ENCODE peak calls at places on chromosome 6, in eight cellular contexts. N is AG10803, L is cardiac fibroblast, R is epithelial cell of proximal tubule, D is fibroblast of lung, Q is suprapubic skin, O is AG09319, T is fibroblast of mammary gland. X is an unnamed sample.

GRCh38 chr6:47064274-47064673 is 22.1 kb upstream of the ADGRF1 start:
- DNase-seq in N (no peak), L (no peak), R (no peak), D (no peak), Q (no peak), O (no peak), T (no peak), X (no peak)

GRCh38 chr6:32058511-32058963 is 20.3 kb downstream of the CYP21A2 start:
- DNase-seq in N (no peak), L (no peak), R (no peak), D (peak; percentile 54), Q (no peak), O (no peak), T (peak; percentile 71), X (no peak)

GRCh38 chr6:22145823-22146379 is 150.9 kb downstream of the PRL start:
- DNase-seq in N (peak; percentile 73), L (peak; percentile 63), R (peak; percentile 36), D (peak; percentile 82), Q (no peak), O (peak; percentile 64), T (peak; percentile 69), X (no peak)

GRCh38 chr6:155188707-155189496 is 74.9 kb upstream of the CLDN20 start:
- DNase-seq in N (peak; percentile 99), L (peak; percentile 98), R (no peak), D (peak; percentile 97), Q (no peak), O (peak; percentile 87), T (peak; percentile 99), X (no peak)

GRCh38 chr6:54335871-54336270 is 27.6 kb downstream of the TINAG start:
- DNase-seq in N (peak; percentile 97), L (peak; percentile 89), R (peak; percentile 95), D (peak; percentile 99), Q (no peak), O (peak; percentile 80), T (peak; percentile 98), X (no peak)

GRCh38 chr6:167799033-167799933 is 27.4 kb upstream of the AFDN start:
- DNase-seq in N (no peak), L (peak; percentile 6), R (no peak), D (no peak), Q (no peak), O (no peak), T (no peak), X (peak; percentile 74)

GRCh38 chr6:30759575-30760239 is 15.4 kb upstream of the IER3 start:
- DNase-seq in N (peak; percentile 98), L (peak; percentile 98), R (peak; percentile 98), D (peak; percentile 100), Q (no peak), O (no peak), T (peak; percentile 87), X (no peak)

GRCh38 chr6:105424177-105424783 is 21.4 kb upstream of the PREP start:
- DNase-seq in N (peak; percentile 57), L (peak; percentile 79), R (no peak), D (peak; percentile 42), Q (no peak), O (no peak), T (peak; percentile 69), X (no peak)

GRCh38 chr6:121694389-121695185 is 259.1 kb downstream of the GJA1 start:
- DNase-seq in N (peak; percentile 69), L (peak; percentile 58), R (no peak), D (peak; percentile 84), Q (no peak), O (no peak), T (peak; percentile 29), X (no peak)

GRCh38 chr6:45923831-45924391 is 91.7 kb downstream of the CLIC5 start:
- DNase-seq in N (peak; percentile 66), L (peak; percentile 70), R (no peak), D (peak; percentile 68), Q (no peak), O (no peak), T (peak; percentile 78), X (no peak)

GRCh38 chr6:29653452-29654038 is 3.3 kb upstream of the MOG start:
- DNase-seq in N (peak; percentile 73), L (peak; percentile 83), R (no peak), D (peak; percentile 68), Q (no peak), O (peak; percentile 50), T (peak; percentile 76), X (no peak)

GRCh38 chr6:3782876-3783832 is 31.6 kb upstream of the PXDC1 start:
- DNase-seq in N (peak; percentile 66), L (no peak), R (no peak), D (no peak), Q (peak; percentile 70), O (no peak), T (peak; percentile 59), X (no peak)

GRCh38 chr6:30463651-30464618 is 25.4 kb upstream of the HLA-E start:
- DNase-seq in N (peak; percentile 35), L (peak; percentile 23), R (no peak), D (peak; percentile 54), Q (no peak), O (no peak), T (peak; percentile 37), X (no peak)

GRCh38 chr6:11496152-11497060 is 41.1 kb upstream of the TMEM170B start:
- DNase-seq in N (peak; percentile 78), L (peak; percentile 93), R (peak; percentile 56), D (peak; percentile 68), Q (no peak), O (peak; percentile 58), T (peak; percentile 85), X (peak; percentile 90)

GRCh38 chr6:100430962-100431361 is 33.8 kb downstream of the SIM1 start:
- DNase-seq in N (no peak), L (no peak), R (no peak), D (no peak), Q (no peak), O (no peak), T (no peak), X (no peak)

GRCh38 chr6:129498950-129499870 is 210.8 kb downstream of the ARHGAP18 start:
- DNase-seq in N (peak; percentile 53), L (peak; percentile 79), R (no peak), D (peak; percentile 63), Q (no peak), O (no peak), T (peak; percentile 80), X (no peak)

GRCh38 chr6:56040271-56040670 is 164.9 kb upstream of the BMP5 start:
- DNase-seq in N (peak; percentile 73), L (peak; percentile 81), R (no peak), D (peak; percentile 75), Q (no peak), O (no peak), T (peak; percentile 80), X (no peak)

GRCh38 chr6:124040655-124041054 is 237.0 kb downstream of the NKAIN2 start:
- DNase-seq in N (no peak), L (no peak), R (no peak), D (no peak), Q (no peak), O (no peak), T (no peak), X (no peak)

GRCh38 chr6:134537146-134537555 is 219.2 kb upstream of the SGK1 start:
- DNase-seq in N (peak; percentile 90), L (peak; percentile 94), R (peak; percentile 90), D (peak; percentile 95), Q (no peak), O (peak; percentile 44), T (peak; percentile 96), X (no peak)

GRCh38 chr6:16130437-16130891 is 1.6 kb downstream of the MYLIP start:
- DNase-seq in N (no peak), L (peak; percentile 6), R (no peak), D (no peak), Q (no peak), O (no peak), T (no peak), X (no peak)

GRCh38 chr6:112863753-112864152 is 516.6 kb downstream of the RFPL4B start:
- DNase-seq in N (no peak), L (no peak), R (no peak), D (no peak), Q (no peak), O (no peak), T (no peak), X (no peak)
- TF ChIP-seq CTCF in N (no peak), L (no peak), R (no peak), D (no peak), Q (no peak), O (no peak), T (no peak), X (no peak)

GRCh38 chr6:165769401-165769800 is 106.4 kb upstream of the PDE10A start:
- DNase-seq in N (no peak), L (no peak), R (no peak), D (no peak), Q (no peak), O (no peak), T (no peak), X (no peak)

GRCh38 chr6:165769884-165770283 is 106.8 kb upstream of the PDE10A start:
- DNase-seq in N (no peak), L (peak; percentile 21), R (no peak), D (no peak), Q (no peak), O (no peak), T (no peak), X (no peak)

GRCh38 chr6:165767228-165767627 is 104.2 kb upstream of the PDE10A start:
- DNase-seq in N (no peak), L (peak; percentile 79), R (no peak), D (peak; percentile 29), Q (no peak), O (no peak), T (no peak), X (no peak)

GRCh38 chr6:165768961-165769360 is 105.9 kb upstream of the PDE10A start:
- DNase-seq in N (no peak), L (no peak), R (no peak), D (no peak), Q (no peak), O (no peak), T (no peak), X (no peak)

GRCh38 chr6:165770430-165771082 is 107.5 kb upstream of the PDE10A start:
- DNase-seq in N (peak; percentile 0), L (no peak), R (no peak), D (no peak), Q (no peak), O (no peak), T (no peak), X (no peak)
- TF ChIP-seq CTCF in N (no peak), L (no peak), R (no peak), D (no peak), Q (no peak), O (no peak), T (no peak), X (no peak)

DNA sequence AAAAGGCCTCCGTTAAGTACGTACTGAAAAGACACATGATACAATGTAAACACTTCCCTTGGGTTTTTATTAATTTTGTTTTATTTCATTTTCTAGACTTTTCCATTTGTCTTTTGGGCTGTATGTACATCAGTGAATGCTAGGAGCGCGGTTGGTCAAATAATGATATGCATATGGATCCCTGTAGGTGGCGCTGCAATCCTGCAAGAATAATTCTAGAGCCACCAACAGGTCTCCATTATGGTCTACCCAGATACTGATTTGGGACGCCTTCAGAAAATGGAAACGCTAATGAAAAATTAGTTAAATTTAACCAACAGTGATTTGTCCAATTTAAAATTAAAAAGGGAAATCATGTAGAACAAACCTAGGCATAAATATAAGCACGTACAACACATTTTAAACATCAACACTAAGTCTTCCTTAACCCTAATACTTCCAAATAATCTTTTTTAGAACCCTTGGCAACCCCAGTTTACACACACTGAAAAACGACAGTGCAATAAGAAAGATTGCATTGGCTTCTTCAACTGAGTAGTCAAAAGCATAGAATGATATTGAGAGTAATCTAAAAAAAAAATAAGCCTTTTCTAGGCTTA is 433.5 kb downstream of the RFPL4B start:
- DNase-seq in N (peak; percentile 81), L (peak; percentile 92), R (peak; percentile 32), D (peak; percentile 78), Q (no peak), O (peak; percentile 54), T (peak; percentile 85), X (peak; percentile 87)
- TF ChIP-seq CTCF in N (peak; percentile 72), L (peak; percentile 67), R (peak; percentile 88), D (peak; percentile 73), Q (peak; percentile 63), O (peak; percentile 50), T (peak; percentile 73), X (peak; percentile 85)

GRCh38 chr6:163876391-163876790 is 461.9 kb downstream of the QKI start:
- DNase-seq in N (no peak), L (no peak), R (no peak), D (peak; percentile 69), Q (no peak), O (no peak), T (no peak), X (no peak)
- TF ChIP-seq CTCF in N (no peak), L (no peak), R (no peak), D (no peak), Q (no peak), O (no peak), T (no peak), X (no peak)